ENCODE peak calls at places on chromosomes 13 and 19, in five cellular contexts. One of them, this sample, is unnamed. For H3K4me1, the result is how much of the 10 kb centered on the place peaks cover.

GRCh38 chr13:98707309-98707999 is 45.0 kb downstream of the SLC15A1 start:
- DNase-seq in heart right ventricle: no peak
- DNase-seq in adrenal gland: no peak
- DNase-seq in IMR-90: no peak
- DNase-seq in cardiac muscle cell: no peak
- DNase-seq in this sample: no peak

GRCh38 chr13:87884874-87885273 is 213.7 kb downstream of the SLITRK5 start:
- DNase-seq in heart right ventricle: no peak
- DNase-seq in adrenal gland: no peak
- DNase-seq in IMR-90: peak
- DNase-seq in cardiac muscle cell: peak
- DNase-seq in this sample: no peak

GRCh38 chr13:98658131-98658530 is 81.2 kb upstream of the STK24 start:
- DNase-seq in heart right ventricle: peak
- DNase-seq in adrenal gland: no peak
- DNase-seq in IMR-90: no peak
- DNase-seq in cardiac muscle cell: peak
- DNase-seq in this sample: no peak

GRCh38 chr13:111854403-111854802 is 212.5 kb upstream of the SOX1 start:
- DNase-seq in heart right ventricle: no peak
- DNase-seq in adrenal gland: no peak
- DNase-seq in IMR-90: no peak
- DNase-seq in cardiac muscle cell: no peak
- DNase-seq in this sample: no peak

GRCh38 chr19:49684251-49684982 is 5.0 kb upstream of the ADM5 start:
- DNase-seq in heart right ventricle: no peak
- DNase-seq in adrenal gland: peak
- DNase-seq in IMR-90: no peak
- DNase-seq in cardiac muscle cell: no peak
- DNase-seq in this sample: no peak

GRCh38 chr13:86082116-86082515 is 282.9 kb upstream of the SLITRK6 start:
- DNase-seq in heart right ventricle: no peak
- DNase-seq in adrenal gland: no peak
- DNase-seq in IMR-90: no peak
- DNase-seq in cardiac muscle cell: no peak
- DNase-seq in this sample: no peak

GRCh38 chr13:99320693-99321481 is 13.7 kb upstream of the GPR183 start:
- DNase-seq in heart right ventricle: no peak
- DNase-seq in adrenal gland: no peak
- DNase-seq in IMR-90: peak
- DNase-seq in cardiac muscle cell: peak
- DNase-seq in this sample: no peak

GRCh38 chr19:47509973-47510372 is 4.9 kb downstream of the NAPA start:
- DNase-seq in heart right ventricle: no peak
- DNase-seq in adrenal gland: peak
- DNase-seq in IMR-90: no peak
- DNase-seq in cardiac muscle cell: no peak
- DNase-seq in this sample: peak

GRCh38 chr19:47176071-47176626 is 45.5 kb downstream of the SAE1 start:
- DNase-seq in heart right ventricle: no peak
- DNase-seq in adrenal gland: no peak
- DNase-seq in IMR-90: peak
- DNase-seq in cardiac muscle cell: peak
- DNase-seq in this sample: no peak

GRCh38 chr13:95349267-95349666 is 48.0 kb upstream of the ABCC4 start:
- DNase-seq in heart right ventricle: peak
- DNase-seq in adrenal gland: no peak
- DNase-seq in IMR-90: peak
- DNase-seq in cardiac muscle cell: peak
- DNase-seq in this sample: no peak

GRCh38 chr13:79548886-79549285 is 67.9 kb downstream of the NDFIP2 start:
- DNase-seq in heart right ventricle: no peak
- DNase-seq in adrenal gland: no peak
- DNase-seq in IMR-90: peak
- DNase-seq in cardiac muscle cell: peak
- DNase-seq in this sample: no peak

GRCh38 chr13:73704587-73704986 is 429.6 kb downstream of the KLF12 start:
- DNase-seq in heart right ventricle: no peak
- DNase-seq in adrenal gland: no peak
- DNase-seq in IMR-90: no peak
- DNase-seq in cardiac muscle cell: no peak
- DNase-seq in this sample: no peak

GRCh38 chr19:16943942-16944625 is 55.3 kb downstream of the F2RL3 start:
- DNase-seq in heart right ventricle: no peak
- DNase-seq in adrenal gland: no peak
- DNase-seq in IMR-90: no peak
- DNase-seq in cardiac muscle cell: no peak
- DNase-seq in this sample: no peak

GRCh38 chr13:107864543-107865460 is 350.5 kb downstream of the LIG4 start:
- DNase-seq in heart right ventricle: peak
- DNase-seq in adrenal gland: no peak
- DNase-seq in IMR-90: peak
- DNase-seq in cardiac muscle cell: peak
- DNase-seq in this sample: no peak

GRCh38 chr13:109494955-109495354 is 291.4 kb downstream of the IRS2 start:
- DNase-seq in heart right ventricle: no peak
- DNase-seq in adrenal gland: no peak
- DNase-seq in IMR-90: peak
- DNase-seq in cardiac muscle cell: peak
- DNase-seq in this sample: no peak

GRCh38 chr19:49588370-49589122 is 2.4 kb upstream of the PRR12 start:
- DNase-seq in heart right ventricle: no peak
- DNase-seq in adrenal gland: no peak
- DNase-seq in IMR-90: no peak
- DNase-seq in cardiac muscle cell: no peak
- DNase-seq in this sample: no peak

GRCh38 chr13:40706439-40706838 is 40.0 kb upstream of the FOXO1 start:
- DNase-seq in heart right ventricle: no peak
- DNase-seq in adrenal gland: no peak
- DNase-seq in IMR-90: no peak
- DNase-seq in cardiac muscle cell: no peak
- DNase-seq in this sample: no peak

GRCh38 chr13:112132142-112132541 is 65.2 kb downstream of the SOX1 start:
- DNase-seq in heart right ventricle: no peak
- DNase-seq in adrenal gland: no peak
- DNase-seq in IMR-90: no peak
- DNase-seq in cardiac muscle cell: no peak
- DNase-seq in this sample: no peak

GRCh38 chr13:24746618-24747247 is 17.2 kb upstream of the RNF17 start:
- DNase-seq in heart right ventricle: no peak
- DNase-seq in adrenal gland: no peak
- DNase-seq in IMR-90: no peak
- DNase-seq in cardiac muscle cell: peak
- DNase-seq in this sample: no peak

GRCh38 chr19:10132848-10133350 is 13.2 kb upstream of the EIF3G start:
- DNase-seq in heart right ventricle: no peak
- DNase-seq in adrenal gland: no peak
- DNase-seq in IMR-90: no peak
- DNase-seq in cardiac muscle cell: no peak
- DNase-seq in this sample: no peak

GRCh38 chr13:95267662-95268369 is 33.4 kb downstream of the ABCC4 start:
- DNase-seq in heart right ventricle: no peak
- DNase-seq in adrenal gland: no peak
- DNase-seq in IMR-90: peak
- DNase-seq in cardiac muscle cell: peak
- DNase-seq in this sample: no peak

GRCh38 chr13:61162106-61162505 is 253.5 kb downstream of the PCDH20 start:
- DNase-seq in heart right ventricle: no peak
- DNase-seq in adrenal gland: no peak
- DNase-seq in IMR-90: no peak
- DNase-seq in cardiac muscle cell: no peak
- DNase-seq in this sample: no peak

GRCh38 chr19:611506-611869 is 21.8 kb downstream of the HCN2 start:
- DNase-seq in heart right ventricle: no peak
- DNase-seq in adrenal gland: no peak
- DNase-seq in IMR-90: peak
- DNase-seq in cardiac muscle cell: peak
- DNase-seq in this sample: no peak

GRCh38 chr13:23321534-23322241 is 111.8 kb downstream of the SACS start:
- DNase-seq in heart right ventricle: peak
- DNase-seq in adrenal gland: peak
- DNase-seq in IMR-90: peak
- DNase-seq in cardiac muscle cell: peak
- DNase-seq in this sample: peak

GRCh38 chr19:41218615-41219507 is at the start of gene AXL:
- DNase-seq in heart right ventricle: peak
- DNase-seq in adrenal gland: peak
- DNase-seq in IMR-90: peak
- DNase-seq in cardiac muscle cell: peak
- DNase-seq in this sample: peak

GRCh38 chr19:39599116-39599515 is 3.2 kb upstream of the LGALS13 start:
- DNase-seq in heart right ventricle: peak
- DNase-seq in adrenal gland: peak
- DNase-seq in IMR-90: peak
- DNase-seq in cardiac muscle cell: peak
- DNase-seq in this sample: no peak

GRCh38 chr19:10748924-10749434 is 31.1 kb downstream of the DNM2 start:
- DNase-seq in heart right ventricle: no peak
- DNase-seq in adrenal gland: peak
- DNase-seq in IMR-90: no peak
- DNase-seq in cardiac muscle cell: peak
- DNase-seq in this sample: no peak

GRCh38 chr19:6709549-6709948 is 10.9 kb downstream of the C3 start:
- DNase-seq in heart right ventricle: no peak
- DNase-seq in adrenal gland: no peak
- DNase-seq in IMR-90: no peak
- DNase-seq in cardiac muscle cell: no peak
- DNase-seq in this sample: no peak

GRCh38 chr13:39956036-39956435 is 300.6 kb downstream of the COG6 start:
- DNase-seq in heart right ventricle: no peak
- DNase-seq in adrenal gland: no peak
- DNase-seq in IMR-90: no peak
- DNase-seq in cardiac muscle cell: no peak
- DNase-seq in this sample: no peak

GRCh38 chr13:109680930-109681329 is 105.5 kb downstream of the IRS2 start:
- DNase-seq in heart right ventricle: no peak
- DNase-seq in adrenal gland: no peak
- DNase-seq in IMR-90: no peak
- DNase-seq in cardiac muscle cell: no peak
- DNase-seq in this sample: no peak

GRCh38 chr19:50555447-50556235 is 12.6 kb downstream of the LRRC4B start:
- DNase-seq in heart right ventricle: no peak
- DNase-seq in adrenal gland: no peak
- DNase-seq in IMR-90: no peak
- DNase-seq in cardiac muscle cell: no peak
- DNase-seq in this sample: no peak

GRCh38 chr19:12639901-12640613 is 26.5 kb downstream of the MAN2B1 start:
- DNase-seq in heart right ventricle: peak
- DNase-seq in adrenal gland: peak
- DNase-seq in IMR-90: peak
- DNase-seq in cardiac muscle cell: peak
- DNase-seq in this sample: peak

GRCh38 chr13:99614465-99614885 is 113.2 kb downstream of the TM9SF2 start:
- DNase-seq in heart right ventricle: no peak
- DNase-seq in adrenal gland: no peak
- DNase-seq in IMR-90: no peak
- DNase-seq in cardiac muscle cell: peak
- DNase-seq in this sample: no peak

GRCh38 chr19:45130236-45130635 is 30.5 kb downstream of the NKPD1 start:
- DNase-seq in heart right ventricle: no peak
- DNase-seq in adrenal gland: no peak
- DNase-seq in IMR-90: no peak
- DNase-seq in cardiac muscle cell: no peak
- DNase-seq in this sample: no peak

GRCh38 chr19:45128806-45129205 is 32.0 kb downstream of the NKPD1 start:
- DNase-seq in heart right ventricle: no peak
- DNase-seq in adrenal gland: no peak
- DNase-seq in IMR-90: no peak
- DNase-seq in cardiac muscle cell: no peak
- DNase-seq in this sample: no peak

GRCh38 chr19:45128109-45128508 is 32.7 kb downstream of the NKPD1 start:
- DNase-seq in heart right ventricle: no peak
- DNase-seq in adrenal gland: no peak
- DNase-seq in IMR-90: no peak
- DNase-seq in cardiac muscle cell: no peak
- DNase-seq in this sample: no peak

GRCh38 chr19:45133661-45134060 is 27.1 kb downstream of the NKPD1 start:
- DNase-seq in heart right ventricle: no peak
- DNase-seq in adrenal gland: no peak
- DNase-seq in IMR-90: no peak
- DNase-seq in cardiac muscle cell: no peak
- DNase-seq in this sample: no peak

GRCh38 chr19:45130888-45131615 is 29.7 kb downstream of the NKPD1 start:
- DNase-seq in heart right ventricle: no peak
- DNase-seq in adrenal gland: peak
- DNase-seq in IMR-90: peak
- DNase-seq in cardiac muscle cell: no peak
- DNase-seq in this sample: no peak
- TF ChIP-seq CTCF in heart right ventricle: no peak
- TF ChIP-seq CTCF in adrenal gland: no peak
- TF ChIP-seq CTCF in IMR-90: peak
- TF ChIP-seq CTCF in cardiac muscle cell: no peak
- TF ChIP-seq CTCF in this sample: no peak

GRCh38 chr19:42326969-42327368 is 1.5 kb downstream of the MEGF8 start:
- DNase-seq in heart right ventricle: no peak
- DNase-seq in adrenal gland: no peak
- DNase-seq in IMR-90: no peak
- DNase-seq in cardiac muscle cell: no peak
- DNase-seq in this sample: no peak
- H3K4me3 ChIP-seq in heart right ventricle: no peak
- H3K4me3 ChIP-seq in adrenal gland: peak
- H3K4me3 ChIP-seq in IMR-90: no peak
- H3K4me3 ChIP-seq in cardiac muscle cell: peak
- H3K4me3 ChIP-seq in this sample: no peak

GRCh38 chr13:43044720-43045301 is 21.4 kb downstream of the DNAJC15 start:
- DNase-seq in heart right ventricle: no peak
- DNase-seq in adrenal gland: no peak
- DNase-seq in IMR-90: no peak
- DNase-seq in cardiac muscle cell: no peak
- DNase-seq in this sample: no peak
- H3K4me1 ChIP-seq in heart right ventricle: half or more
- H3K4me1 ChIP-seq in adrenal gland: under half
- H3K4me1 ChIP-seq in IMR-90: under half
- H3K4me1 ChIP-seq in cardiac muscle cell: under half
- H3K4me1 ChIP-seq in this sample: under half

GRCh38 chr19:19404879-19405860 is at the start of gene GATAD2A:
- DNase-seq in heart right ventricle: peak
- DNase-seq in adrenal gland: peak
- DNase-seq in IMR-90: peak
- DNase-seq in cardiac muscle cell: peak
- DNase-seq in this sample: peak
- TF ChIP-seq CTCF in heart right ventricle: peak
- TF ChIP-seq CTCF in adrenal gland: no peak
- TF ChIP-seq CTCF in IMR-90: peak
- TF ChIP-seq CTCF in cardiac muscle cell: peak
- TF ChIP-seq CTCF in this sample: peak

GRCh38 chr13:29674532-29674931 is 79.0 kb upstream of the SLC7A1 start:
- DNase-seq in heart right ventricle: no peak
- DNase-seq in adrenal gland: no peak
- DNase-seq in IMR-90: peak
- DNase-seq in cardiac muscle cell: no peak
- DNase-seq in this sample: no peak
- H3K4me3 ChIP-seq in heart right ventricle: no peak
- H3K4me3 ChIP-seq in adrenal gland: no peak
- H3K4me3 ChIP-seq in IMR-90: no peak
- H3K4me3 ChIP-seq in cardiac muscle cell: no peak
- H3K4me3 ChIP-seq in this sample: no peak